ENCODE peak calls at places on chromosomes 3 and 15, in seven cellular contexts. J, G, O, V, I, H and Q are unnamed samples.
A peak's percentile ranks its signal among the peaks of the same experiment; 100 is the strongest.

GRCh38 chr15:34223904-34224596 is 766 bp upstream of the EMC4 start:
- DNase-seq in J (no peak), G (no peak), O (peak; percentile 31), I (no peak), V (no peak), H (no peak), Q (peak; percentile 26)

GRCh38 chr3:1848935-1849334 is 249.7 kb upstream of the CNTN4 start:
- DNase-seq in J (no peak), I (no peak), H (no peak), O (no peak), V (no peak), G (no peak), Q (peak; percentile 37)

GRCh38 chr3:42984701-42985100 is 5.6 kb downstream of the GASK1A start:
- DNase-seq in V (no peak), I (no peak), G (no peak), J (no peak), O (no peak), H (no peak), Q (no peak)

GRCh38 chr3:194686816-194687637 is 1.3 kb downstream of the FAM43A start:
- DNase-seq in I (peak; percentile 62), H (peak; percentile 7), V (no peak), G (no peak), O (no peak), J (peak; percentile 50), Q (no peak)

GRCh38 chr15:78092111-78093041 is at the start of gene SH2D7:
- DNase-seq in O (no peak), J (no peak), H (no peak), G (no peak), I (no peak), V (no peak), Q (no peak)

GRCh38 chr15:90557651-90558084 is 27.9 kb downstream of the CRTC3 start:
- DNase-seq in J (no peak), I (peak; percentile 84), G (no peak), V (no peak), H (no peak), O (no peak), Q (no peak)

GRCh38 chr15:69988541-69989225 is 109.0 kb downstream of the TLE3 start:
- DNase-seq in O (no peak), I (no peak), V (no peak), J (no peak), G (no peak), H (no peak), Q (no peak)

GRCh38 chr3:23365066-23365465 is 161.9 kb downstream of the UBE2E2 start:
- DNase-seq in I (no peak), J (no peak), O (no peak), H (no peak), G (no peak), V (no peak), Q (no peak)

GRCh38 chr3:25678581-25678980 is 13.9 kb upstream of the TOP2B start:
- DNase-seq in G (no peak), H (no peak), I (peak; percentile 2), V (no peak), O (no peak), J (no peak), Q (no peak)

GRCh38 chr3:52171577-52172261 is 17.5 kb upstream of the POC1A start:
- DNase-seq in V (no peak), H (no peak), G (no peak), J (no peak), O (no peak), I (peak; percentile 61), Q (no peak)

GRCh38 chr3:49397470-49397869 is 14.3 kb downstream of the RHOA start:
- DNase-seq in H (no peak), G (no peak), O (no peak), V (no peak), J (no peak), I (peak; percentile 39), Q (no peak)

GRCh38 chr15:32994810-32995424 is 199.6 kb downstream of the FMN1 start:
- DNase-seq in G (no peak), J (peak; percentile 1), O (peak; percentile 12), I (peak; percentile 75), H (no peak), V (peak; percentile 7), Q (peak; percentile 29)

GRCh38 chr3:61858054-61858453 is 296.7 kb downstream of the PTPRG start:
- DNase-seq in G (no peak), O (no peak), H (no peak), V (no peak), I (peak; percentile 41), J (no peak), Q (no peak)

GRCh38 chr3:122993573-122993972 is 34.0 kb downstream of the SEMA5B start:
- DNase-seq in O (no peak), V (no peak), H (no peak), G (no peak), J (no peak), I (no peak), Q (no peak)

GRCh38 chr3:47333907-47334306 is 46.9 kb upstream of the PTPN23 start:
- DNase-seq in H (no peak), J (no peak), V (no peak), I (no peak), O (no peak), G (no peak), Q (no peak)

GRCh38 chr15:66851226-66852063 is 149.4 kb downstream of the SMAD6 start:
- DNase-seq in J (peak; percentile 61), H (peak; percentile 53), G (peak; percentile 65), O (peak; percentile 91), V (peak; percentile 32), I (peak; percentile 85), Q (peak; percentile 77)

GRCh38 chr3:2889772-2890171 is 220.4 kb downstream of the IL5RA start:
- DNase-seq in O (no peak), J (no peak), I (no peak), H (no peak), G (no peak), V (no peak), Q (no peak)

GRCh38 chr15:31839388-31839787 is 190.9 kb upstream of the CHRNA7 start:
- DNase-seq in J (no peak), V (no peak), O (no peak), I (no peak), H (no peak), G (no peak), Q (no peak)

GRCh38 chr3:14806641-14807263 is 12.0 kb upstream of the FGD5 start:
- DNase-seq in H (no peak), G (no peak), O (no peak), J (no peak), V (no peak), I (peak; percentile 13), Q (peak; percentile 56)

GRCh38 chr3:30549600-30549999 is 56.8 kb upstream of the TGFBR2 start:
- DNase-seq in V (no peak), O (no peak), J (no peak), G (no peak), I (no peak), H (no peak), Q (no peak)

GRCh38 chr15:52783929-52784798 is 6.0 kb downstream of the ONECUT1 start:
- DNase-seq in G (no peak), V (no peak), I (no peak), J (no peak), O (no peak), H (no peak), Q (no peak)

GRCh38 chr15:51888593-51889195 is 59.2 kb downstream of the TMOD3 start:
- DNase-seq in O (peak; percentile 37), J (no peak), G (no peak), I (peak; percentile 42), H (no peak), V (no peak), Q (no peak)

GRCh38 chr3:181402347-181402746 is 309.4 kb upstream of the SOX2 start:
- DNase-seq in J (no peak), V (no peak), H (no peak), G (no peak), I (no peak), O (no peak), Q (no peak)

GRCh38 chr3:166123576-166123975 is 286.4 kb upstream of the BCHE start:
- DNase-seq in O (no peak), H (no peak), V (no peak), I (no peak), G (no peak), J (no peak), Q (no peak)

GRCh38 chr3:12442654-12443501 is 41.4 kb upstream of the TSEN2 start:
- DNase-seq in O (no peak), V (no peak), I (no peak), J (no peak), H (no peak), G (no peak), Q (peak; percentile 88)

GRCh38 chr15:77533530-77533929 is 99.2 kb downstream of the LINGO1 start:
- DNase-seq in V (no peak), G (no peak), I (no peak), H (no peak), O (no peak), J (no peak), Q (no peak)

GRCh38 chr3:71288269-71288930 is 295.1 kb downstream of the FOXP1 start:
- DNase-seq in J (no peak), G (no peak), H (no peak), O (no peak), V (peak; percentile 15), I (peak; percentile 75), Q (no peak)

GRCh38 chr3:47577583-47578118 is 1.0 kb downstream of the CSPG5 start:
- DNase-seq in O (peak; percentile 33), H (no peak), G (no peak), I (peak; percentile 12), V (no peak), J (no peak), Q (no peak)

GRCh38 chr3:53162672-53163458 is 1.9 kb downstream of the PRKCD start:
- DNase-seq in J (peak; percentile 55), O (no peak), V (no peak), G (peak; percentile 17), H (peak; percentile 18), I (no peak), Q (no peak)

GRCh38 chr3:190424478-190425439 is 24.9 kb downstream of the TMEM207 start:
- DNase-seq in H (no peak), I (peak; percentile 76), J (peak; percentile 13), G (no peak), V (peak; percentile 77), O (peak; percentile 35), Q (peak; percentile 83)

GRCh38 chr3:56268621-56269394 is 199.5 kb downstream of the ERC2 start:
- DNase-seq in J (no peak), H (no peak), I (no peak), O (no peak), G (no peak), V (no peak), Q (no peak)

GRCh38 chr3:168116279-168116678 is 20.6 kb upstream of the GOLIM4 start:
- DNase-seq in V (no peak), O (no peak), G (no peak), I (no peak), H (no peak), J (no peak), Q (no peak)

GRCh38 chr15:92623435-92623834 is 32.1 kb downstream of the FAM174B start:
- DNase-seq in V (no peak), G (no peak), H (no peak), I (no peak), J (no peak), O (no peak), Q (no peak)

GRCh38 chr15:69300129-69300588 is 1.4 kb downstream of the PAQR5 start:
- DNase-seq in I (no peak), V (no peak), H (no peak), O (no peak), G (no peak), J (no peak), Q (no peak)